ENCODE peak calls at places on chromosomes 4 and X, in five cellular contexts. S is aorta, F is iPS DF 6.9, K is esophagus squamous epithelium, W is sigmoid colon. X is an unnamed sample.

GRCh38 chr4:149715822-149716585 is 99.6 kb downstream of the IQCM start:
- DNase-seq in W (no peak), K (no peak), F (no peak), S (peak; percentile 64), X (no peak)

GRCh38 chr4:150235317-150235716 is 157.1 kb downstream of the DCLK2 start:
- DNase-seq in F (no peak), K (no peak), S (no peak), W (no peak), X (no peak)

GRCh38 chr4:82643994-82644730 is 82.4 kb upstream of the TMEM150C start:
- DNase-seq in W (no peak), K (no peak), F (no peak), S (no peak), X (no peak)

GRCh38 chrX:7052541-7052940 is 95.0 kb upstream of the STS start:
- DNase-seq in W (no peak), S (no peak), F (no peak), K (no peak), X (no peak)

GRCh38 chrX:129980540-129981206 is 1.8 kb upstream of the BCORL1 start:
- DNase-seq in W (peak; percentile 86), S (peak; percentile 85), K (no peak), F (no peak), X (peak; percentile 73)

GRCh38 chrX:66016905-66017658 is 22.8 kb downstream of the VSIG4 start:
- DNase-seq in F (no peak), W (no peak), K (no peak), S (no peak), X (no peak)

GRCh38 chrX:69503835-69504625 is at the start of gene NALF2:
- DNase-seq in K (no peak), S (peak; percentile 84), F (no peak), W (peak; percentile 70), X (peak; percentile 25)

GRCh38 chrX:136477026-136477425 is 10.7 kb upstream of the BRS3 start:
- DNase-seq in K (no peak), S (no peak), W (no peak), F (peak; percentile 11), X (no peak)

GRCh38 chrX:147875866-147876596 is 35.7 kb upstream of the FMR1 start:
- DNase-seq in S (no peak), W (no peak), K (no peak), F (no peak), X (no peak)

GRCh38 chr4:175298119-175298518 is 380.0 kb downstream of the ADAM29 start:
- DNase-seq in S (no peak), F (no peak), K (no peak), W (no peak), X (no peak)

GRCh38 chr4:78776729-78777555 is 792 bp downstream of the BMP2K start:
- DNase-seq in F (no peak), S (no peak), K (peak; percentile 9), W (peak; percentile 72), X (peak; percentile 49)

GRCh38 chr4:174681723-174682300 is 147.2 kb downstream of the GLRA3 start:
- DNase-seq in K (no peak), S (no peak), F (no peak), W (no peak), X (no peak)

GRCh38 chrX:76433219-76433618 is 5.7 kb downstream of the MAGEE1 start:
- DNase-seq in S (no peak), F (no peak), K (no peak), W (no peak), X (no peak)

GRCh38 chr4:146522862-146523205 is 1.1 kb upstream of the SLC10A7 start:
- DNase-seq in W (no peak), K (no peak), F (no peak), S (no peak), X (no peak)

GRCh38 chr4:116953947-116954346 is 131.4 kb downstream of the TRAM1L1 start:
- DNase-seq in K (no peak), F (no peak), S (no peak), W (no peak), X (no peak)

GRCh38 chrX:50483283-50483682 is 12.7 kb upstream of the DGKK start:
- DNase-seq in F (no peak), K (no peak), S (no peak), W (no peak), X (no peak)

GRCh38 chr4:55437356-55437796 is 41.6 kb downstream of the TMEM165 start:
- DNase-seq in K (no peak), F (no peak), S (no peak), W (no peak), X (no peak)

GRCh38 chr4:105859233-105859632 is 36.0 kb upstream of the NPNT start:
- DNase-seq in K (no peak), F (no peak), S (no peak), W (no peak), X (no peak)

GRCh38 chr4:121789960-121790829 is 10.9 kb upstream of the EXOSC9 start:
- DNase-seq in S (no peak), W (no peak), F (no peak), K (no peak), X (no peak)

GRCh38 chr4:67604029-67604381 is 45.5 kb downstream of the STAP1 start:
- DNase-seq in S (no peak), K (no peak), W (no peak), F (no peak), X (no peak)

DNA sequence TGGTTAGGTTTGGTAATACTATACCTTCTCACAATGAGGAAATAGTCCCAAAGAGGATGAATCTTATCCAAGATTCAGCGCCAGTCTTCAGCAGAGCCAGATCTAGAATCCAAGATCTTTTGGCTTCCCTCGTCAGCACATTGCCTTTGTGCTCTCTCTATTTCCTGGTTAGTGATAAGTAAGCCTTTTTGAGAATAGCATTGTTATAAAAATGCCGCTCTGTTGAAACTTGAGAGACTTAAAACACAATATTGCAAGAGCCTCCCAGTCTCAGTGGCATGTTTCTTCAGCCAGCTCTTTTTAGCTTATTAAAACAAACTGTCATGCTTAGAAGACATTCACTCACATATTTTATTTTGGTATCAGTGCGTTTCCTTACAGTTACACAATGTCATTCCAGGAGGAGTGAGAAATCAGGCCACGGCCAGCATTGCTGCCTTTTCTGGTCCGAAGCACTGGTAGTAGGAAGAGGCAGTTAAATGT is 141.4 kb downstream of the KLHL8 start:
- DNase-seq in K (no peak), F (no peak), S (no peak), W (peak; percentile 81), X (no peak)
- H3K27ac ChIP-seq in K (peak overlapping the region; percentile 81), F (no peak overlapping the region), S (peak overlapping the region; percentile 39), W (peak overlapping the region; percentile 86), X (peak overlapping the region; percentile 84)

GRCh38 chr4:184386271-184386781 is 88.0 kb downstream of the IRF2 start:
- DNase-seq in K (no peak), W (no peak), F (no peak), S (no peak), X (no peak)
- H3K27ac ChIP-seq in K (peak overlapping the region; percentile 88), W (no peak overlapping the region), F (peak overlapping the region; percentile 46), S (no peak overlapping the region), X (peak overlapping the region; percentile 47)

GRCh38 chr4:142566780-142567179 is 279.3 kb downstream of the INPP4B start:
- DNase-seq in W (no peak), K (no peak), F (no peak), S (no peak), X (no peak)
- H3K27ac ChIP-seq in W (no peak overlapping the region), K (peak overlapping the region; percentile 21), F (no peak overlapping the region), S (no peak overlapping the region), X (no peak overlapping the region)

DNA sequence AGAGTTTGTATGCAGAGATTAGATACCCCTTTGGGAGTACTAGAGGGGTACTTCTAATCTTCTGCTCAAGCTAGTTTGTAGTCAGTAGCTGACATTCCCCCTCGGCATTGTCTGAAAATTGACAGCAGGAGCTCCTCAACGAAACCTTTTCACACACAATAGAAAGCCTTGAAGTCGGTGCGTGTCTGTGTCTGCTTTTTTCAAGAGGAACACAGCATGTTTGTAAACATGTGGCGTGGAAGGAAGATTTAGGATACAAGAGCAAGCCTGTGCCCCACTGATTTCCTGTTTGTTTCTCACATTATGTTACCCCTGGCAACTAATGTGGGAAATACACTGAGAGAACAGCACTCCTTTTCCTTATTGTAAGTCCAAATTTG is 252.6 kb downstream of the ANKRD50 start:
- DNase-seq in W (no peak), K (no peak), S (no peak), F (peak; percentile 27), X (no peak)
- H3K27ac ChIP-seq in W (no peak overlapping the region), K (no peak overlapping the region), S (no peak overlapping the region), F (no peak overlapping the region), X (no peak overlapping the region)

DNA sequence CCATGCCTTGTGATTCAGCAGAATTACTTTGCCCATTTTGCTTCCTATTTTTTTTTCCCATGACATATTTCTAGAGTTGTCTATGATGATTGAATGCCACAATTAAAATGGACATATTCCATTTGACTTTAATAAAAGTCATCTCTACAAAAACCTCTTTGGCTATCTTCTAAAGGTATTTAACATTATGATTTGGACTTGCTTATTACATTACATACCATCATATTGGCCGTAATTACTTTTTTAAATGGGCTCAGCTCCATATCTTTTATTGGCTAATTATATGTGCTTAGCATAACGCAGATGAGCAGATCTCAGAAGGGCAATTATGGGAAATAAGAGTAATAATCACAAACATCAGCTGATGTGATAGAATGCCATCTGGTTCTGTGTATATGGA is 4.5 kb upstream of the LNX1 start:
- DNase-seq in F (no peak), K (no peak), W (no peak), S (no peak), X (no peak)
- H3K27ac ChIP-seq in F (no peak overlapping the region), K (peak overlapping the region; percentile 53), W (no peak overlapping the region), S (no peak overlapping the region), X (no peak overlapping the region)

GRCh38 chr4:108166441-108167315 is 2.1 kb downstream of the LEF1 start:
- DNase-seq in S (no peak), K (no peak), W (no peak), F (no peak), X (no peak)
- H3K27ac ChIP-seq in S (no peak overlapping the region), K (peak overlapping the region; percentile 79), W (no peak overlapping the region), F (no peak overlapping the region), X (no peak overlapping the region)

GRCh38 chr4:139330283-139330682 is 28.0 kb upstream of the NDUFC1 start:
- DNase-seq in W (no peak), S (no peak), F (no peak), K (no peak), X (no peak)

GRCh38 chr4:139329665-139330200 is 27.5 kb upstream of the NDUFC1 start:
- DNase-seq in K (no peak), F (no peak), W (no peak), S (no peak), X (no peak)

GRCh38 chr4:139319571-139319970 is 17.3 kb upstream of the NDUFC1 start:
- DNase-seq in W (no peak), K (no peak), F (no peak), S (peak; percentile 43), X (no peak)

GRCh38 chr4:139324620-139325019 is 22.3 kb upstream of the NDUFC1 start:
- DNase-seq in S (peak; percentile 35), F (no peak), K (no peak), W (no peak), X (no peak)
- H3K27ac ChIP-seq in S (no peak overlapping the region), F (no peak overlapping the region), K (no peak overlapping the region), W (no peak overlapping the region), X (no peak overlapping the region)

X was measured in substantia nigra.